ENCODE peak calls at places on chromosomes 16 and 17, in eight cellular contexts. One of them, this sample, is unnamed.

GRCh38 chr17:79362086-79362995 is 248.5 kb downstream of the RBFOX3 start:
- DNase-seq in thoracic aorta: no peak
- DNase-seq in gastrocnemius medialis: no peak
- DNase-seq in activated naive CD4-positive, alpha-beta T cell: no peak
- DNase-seq in NCI-H1417: no peak
- DNase-seq in NCI-H1930: no peak
- DNase-seq in cardiac fibroblast: no peak
- DNase-seq in anterior cingulate cortex: no peak
- DNase-seq in this sample: no peak

GRCh38 chr17:43966276-43966675 is 12.5 kb upstream of the PYY start:
- DNase-seq in thoracic aorta: no peak
- DNase-seq in gastrocnemius medialis: no peak
- DNase-seq in activated naive CD4-positive, alpha-beta T cell: no peak
- DNase-seq in NCI-H1417: no peak
- DNase-seq in NCI-H1930: no peak
- DNase-seq in cardiac fibroblast: no peak
- DNase-seq in anterior cingulate cortex: no peak
- DNase-seq in this sample: no peak

GRCh38 chr17:39617446-39618251 is 9.1 kb upstream of the PPP1R1B start:
- DNase-seq in thoracic aorta: no peak
- DNase-seq in gastrocnemius medialis: peak; percentile 25
- DNase-seq in activated naive CD4-positive, alpha-beta T cell: peak; percentile 31
- DNase-seq in NCI-H1417: peak; percentile 75
- DNase-seq in NCI-H1930: peak; percentile 25
- DNase-seq in cardiac fibroblast: peak; percentile 28
- DNase-seq in anterior cingulate cortex: peak; percentile 51
- DNase-seq in this sample: no peak

GRCh38 chr17:47879028-47879585 is 16.9 kb upstream of the SP2 start:
- DNase-seq in thoracic aorta: no peak
- DNase-seq in gastrocnemius medialis: no peak
- DNase-seq in activated naive CD4-positive, alpha-beta T cell: no peak
- DNase-seq in NCI-H1417: no peak
- DNase-seq in NCI-H1930: no peak
- DNase-seq in cardiac fibroblast: peak; percentile 23
- DNase-seq in anterior cingulate cortex: no peak
- DNase-seq in this sample: no peak

GRCh38 chr16:9107025-9107970 is 15.9 kb downstream of the HAPSTR1 start:
- DNase-seq in thoracic aorta: no peak
- DNase-seq in gastrocnemius medialis: peak; percentile 45
- DNase-seq in activated naive CD4-positive, alpha-beta T cell: no peak
- DNase-seq in NCI-H1417: no peak
- DNase-seq in NCI-H1930: no peak
- DNase-seq in cardiac fibroblast: peak; percentile 52
- DNase-seq in anterior cingulate cortex: no peak
- DNase-seq in this sample: no peak

GRCh38 chr16:29809850-29810698 is 1.9 kb upstream of the PRRT2 start:
- DNase-seq in thoracic aorta: no peak
- DNase-seq in gastrocnemius medialis: no peak
- DNase-seq in activated naive CD4-positive, alpha-beta T cell: no peak
- DNase-seq in NCI-H1417: no peak
- DNase-seq in NCI-H1930: no peak
- DNase-seq in cardiac fibroblast: peak; percentile 75
- DNase-seq in anterior cingulate cortex: no peak
- DNase-seq in this sample: no peak

GRCh38 chr17:45096141-45096540 is 35.0 kb downstream of the NMT1 start:
- DNase-seq in thoracic aorta: no peak
- DNase-seq in gastrocnemius medialis: no peak
- DNase-seq in activated naive CD4-positive, alpha-beta T cell: no peak
- DNase-seq in NCI-H1417: no peak
- DNase-seq in NCI-H1930: no peak
- DNase-seq in cardiac fibroblast: peak; percentile 50
- DNase-seq in anterior cingulate cortex: no peak
- DNase-seq in this sample: no peak

GRCh38 chr16:23694707-23695373 is 16.2 kb downstream of the PLK1 start:
- DNase-seq in thoracic aorta: no peak
- DNase-seq in gastrocnemius medialis: no peak
- DNase-seq in activated naive CD4-positive, alpha-beta T cell: no peak
- DNase-seq in NCI-H1417: no peak
- DNase-seq in NCI-H1930: no peak
- DNase-seq in cardiac fibroblast: peak; percentile 33
- DNase-seq in anterior cingulate cortex: no peak
- DNase-seq in this sample: no peak

GRCh38 chr16:2795714-2796143 is 2.5 kb upstream of the PRSS41 start:
- DNase-seq in thoracic aorta: no peak
- DNase-seq in gastrocnemius medialis: no peak
- DNase-seq in activated naive CD4-positive, alpha-beta T cell: no peak
- DNase-seq in NCI-H1417: no peak
- DNase-seq in NCI-H1930: no peak
- DNase-seq in cardiac fibroblast: peak; percentile 23
- DNase-seq in anterior cingulate cortex: no peak
- DNase-seq in this sample: peak; percentile 12

GRCh38 chr17:27481327-27481726 is 25.1 kb downstream of the KSR1 start:
- DNase-seq in thoracic aorta: no peak
- DNase-seq in gastrocnemius medialis: no peak
- DNase-seq in activated naive CD4-positive, alpha-beta T cell: no peak
- DNase-seq in NCI-H1417: no peak
- DNase-seq in NCI-H1930: no peak
- DNase-seq in cardiac fibroblast: no peak
- DNase-seq in anterior cingulate cortex: no peak
- DNase-seq in this sample: no peak

GRCh38 chr16:89710709-89711564 is 9.4 kb upstream of the SPATA2L start:
- DNase-seq in thoracic aorta: no peak
- DNase-seq in gastrocnemius medialis: no peak
- DNase-seq in activated naive CD4-positive, alpha-beta T cell: no peak
- DNase-seq in NCI-H1417: no peak
- DNase-seq in NCI-H1930: no peak
- DNase-seq in cardiac fibroblast: no peak
- DNase-seq in anterior cingulate cortex: no peak
- DNase-seq in this sample: no peak

GRCh38 chr17:9386401-9386800 is 189.2 kb downstream of the STX8 start:
- DNase-seq in thoracic aorta: no peak
- DNase-seq in gastrocnemius medialis: no peak
- DNase-seq in activated naive CD4-positive, alpha-beta T cell: no peak
- DNase-seq in NCI-H1417: no peak
- DNase-seq in NCI-H1930: no peak
- DNase-seq in cardiac fibroblast: peak; percentile 76
- DNase-seq in anterior cingulate cortex: no peak
- DNase-seq in this sample: no peak

GRCh38 chr17:43517615-43518386 is 28.3 kb downstream of the ETV4 start:
- DNase-seq in thoracic aorta: no peak
- DNase-seq in gastrocnemius medialis: no peak
- DNase-seq in activated naive CD4-positive, alpha-beta T cell: no peak
- DNase-seq in NCI-H1417: no peak
- DNase-seq in NCI-H1930: no peak
- DNase-seq in cardiac fibroblast: peak; percentile 83
- DNase-seq in anterior cingulate cortex: no peak
- DNase-seq in this sample: peak; percentile 84

GRCh38 chr16:19583665-19584300 is 28.3 kb downstream of the VPS35L start:
- DNase-seq in thoracic aorta: no peak
- DNase-seq in gastrocnemius medialis: no peak
- DNase-seq in activated naive CD4-positive, alpha-beta T cell: no peak
- DNase-seq in NCI-H1417: peak; percentile 4
- DNase-seq in NCI-H1930: no peak
- DNase-seq in cardiac fibroblast: peak; percentile 69
- DNase-seq in anterior cingulate cortex: no peak
- DNase-seq in this sample: no peak

GRCh38 chr17:57928898-57929297 is 26.3 kb downstream of the CUEDC1 start:
- DNase-seq in thoracic aorta: no peak
- DNase-seq in gastrocnemius medialis: no peak
- DNase-seq in activated naive CD4-positive, alpha-beta T cell: no peak
- DNase-seq in NCI-H1417: no peak
- DNase-seq in NCI-H1930: no peak
- DNase-seq in cardiac fibroblast: no peak
- DNase-seq in anterior cingulate cortex: no peak
- DNase-seq in this sample: no peak

GRCh38 chr16:27243725-27244362 is 24.7 kb downstream of the NSMCE1 start:
- DNase-seq in thoracic aorta: no peak
- DNase-seq in gastrocnemius medialis: no peak
- DNase-seq in activated naive CD4-positive, alpha-beta T cell: no peak
- DNase-seq in NCI-H1417: no peak
- DNase-seq in NCI-H1930: no peak
- DNase-seq in cardiac fibroblast: no peak
- DNase-seq in anterior cingulate cortex: no peak
- DNase-seq in this sample: no peak

GRCh38 chr17:73342549-73343167 is 30.9 kb upstream of the CDC42EP4 start:
- DNase-seq in thoracic aorta: no peak
- DNase-seq in gastrocnemius medialis: no peak
- DNase-seq in activated naive CD4-positive, alpha-beta T cell: no peak
- DNase-seq in NCI-H1417: no peak
- DNase-seq in NCI-H1930: no peak
- DNase-seq in cardiac fibroblast: peak; percentile 81
- DNase-seq in anterior cingulate cortex: no peak
- DNase-seq in this sample: no peak

GRCh38 chr16:988465-989353 is 7.1 kb downstream of the SOX8 start:
- DNase-seq in thoracic aorta: no peak
- DNase-seq in gastrocnemius medialis: no peak
- DNase-seq in activated naive CD4-positive, alpha-beta T cell: no peak
- DNase-seq in NCI-H1417: no peak
- DNase-seq in NCI-H1930: no peak
- DNase-seq in cardiac fibroblast: no peak
- DNase-seq in anterior cingulate cortex: peak; percentile 62
- DNase-seq in this sample: no peak

GRCh38 chr17:74274060-74274702 is at the start of gene DNAI2:
- DNase-seq in thoracic aorta: no peak
- DNase-seq in gastrocnemius medialis: no peak
- DNase-seq in activated naive CD4-positive, alpha-beta T cell: no peak
- DNase-seq in NCI-H1417: peak; percentile 80
- DNase-seq in NCI-H1930: peak; percentile 36
- DNase-seq in cardiac fibroblast: no peak
- DNase-seq in anterior cingulate cortex: no peak
- DNase-seq in this sample: no peak

GRCh38 chr16:1082266-1082951 is 9.9 kb downstream of the SSTR5 start:
- DNase-seq in thoracic aorta: no peak
- DNase-seq in gastrocnemius medialis: no peak
- DNase-seq in activated naive CD4-positive, alpha-beta T cell: no peak
- DNase-seq in NCI-H1417: no peak
- DNase-seq in NCI-H1930: no peak
- DNase-seq in cardiac fibroblast: peak; percentile 55
- DNase-seq in anterior cingulate cortex: no peak
- DNase-seq in this sample: no peak

GRCh38 chr17:28227278-28228108 is 91.5 kb upstream of the TMEM97 start:
- DNase-seq in thoracic aorta: no peak
- DNase-seq in gastrocnemius medialis: no peak
- DNase-seq in activated naive CD4-positive, alpha-beta T cell: no peak
- DNase-seq in NCI-H1417: peak; percentile 88
- DNase-seq in NCI-H1930: peak; percentile 91
- DNase-seq in cardiac fibroblast: peak; percentile 16
- DNase-seq in anterior cingulate cortex: peak; percentile 33
- DNase-seq in this sample: no peak

GRCh38 chr16:84905965-84906460 is 86.2 kb downstream of the CRISPLD2 start:
- DNase-seq in thoracic aorta: no peak
- DNase-seq in gastrocnemius medialis: no peak
- DNase-seq in activated naive CD4-positive, alpha-beta T cell: no peak
- DNase-seq in NCI-H1417: peak; percentile 10
- DNase-seq in NCI-H1930: no peak
- DNase-seq in cardiac fibroblast: no peak
- DNase-seq in anterior cingulate cortex: no peak
- DNase-seq in this sample: no peak

GRCh38 chr16:16172991-16173390 is 50.3 kb downstream of the ABCC6 start:
- DNase-seq in thoracic aorta: no peak
- DNase-seq in gastrocnemius medialis: no peak
- DNase-seq in activated naive CD4-positive, alpha-beta T cell: no peak
- DNase-seq in NCI-H1417: no peak
- DNase-seq in NCI-H1930: no peak
- DNase-seq in cardiac fibroblast: no peak
- DNase-seq in anterior cingulate cortex: no peak
- DNase-seq in this sample: no peak

GRCh38 chr17:3647251-3647650 is 10.7 kb downstream of the CTNS start:
- DNase-seq in thoracic aorta: no peak
- DNase-seq in gastrocnemius medialis: no peak
- DNase-seq in activated naive CD4-positive, alpha-beta T cell: no peak
- DNase-seq in NCI-H1417: no peak
- DNase-seq in NCI-H1930: no peak
- DNase-seq in cardiac fibroblast: no peak
- DNase-seq in anterior cingulate cortex: no peak
- DNase-seq in this sample: no peak

GRCh38 chr17:75010683-75011406 is 1.6 kb upstream of the MRPL58 start:
- DNase-seq in thoracic aorta: no peak
- DNase-seq in gastrocnemius medialis: no peak
- DNase-seq in activated naive CD4-positive, alpha-beta T cell: no peak
- DNase-seq in NCI-H1417: no peak
- DNase-seq in NCI-H1930: no peak
- DNase-seq in cardiac fibroblast: peak; percentile 62
- DNase-seq in anterior cingulate cortex: no peak
- DNase-seq in this sample: peak; percentile 41

This sample was measured in stromal cell of bone marrow.